ENCODE peak calls at places on chromosomes 16 and 17, in four cellular contexts. Q is mesendoderm, U is IMR-90, P is H1. F is an unnamed sample.

GRCh38 chr17:29617481-29618271 is 5.0 kb downstream of the CORO6 start:
- DNase-seq in Q (peak), U (peak), P (no peak), F (peak)

GRCh38 chr17:49528966-49529365 is 33.9 kb downstream of the NGFR start:
- DNase-seq in Q (no peak), U (no peak), P (no peak), F (peak)

GRCh38 chr17:81394831-81395599 is at the start of gene BAHCC1:
- DNase-seq in Q (peak), U (peak), P (peak), F (peak)

GRCh38 chr17:74153821-74154430 is 49.6 kb upstream of the RPL38 start:
- DNase-seq in Q (no peak), U (no peak), P (no peak), F (peak)

GRCh38 chr17:79668344-79669250 is 57.7 kb upstream of the RBFOX3 start:
- DNase-seq in Q (peak), U (no peak), P (no peak), F (no peak)

GRCh38 chr16:12195296-12195695 is 218.8 kb downstream of the SNX29 start:
- DNase-seq in Q (no peak), U (no peak), P (no peak), F (no peak)

GRCh38 chr17:50637829-50638571 is 3.3 kb downstream of the ABCC3 start:
- DNase-seq in Q (no peak), U (no peak), P (no peak), F (no peak)

GRCh38 chr17:8153957-8154607 is 1.9 kb upstream of the PER1 start:
- DNase-seq in Q (peak), U (peak), P (peak), F (peak)

GRCh38 chr16:49012961-49013726 is 268.5 kb downstream of the CBLN1 start:
- DNase-seq in Q (no peak), U (no peak), P (no peak), F (no peak)

GRCh38 chr16:64449511-64449910 is 672.4 kb downstream of the CDH11 start:
- DNase-seq in Q (no peak), U (no peak), P (no peak), F (no peak)

GRCh38 chr16:13154799-13155198 is 253.4 kb downstream of the SHISA9 start:
- DNase-seq in Q (no peak), U (no peak), P (no peak), F (no peak)

GRCh38 chr17:49239963-49240362 is 9.4 kb upstream of the PHOSPHO1 start:
- DNase-seq in Q (peak), U (no peak), P (no peak), F (no peak)

GRCh38 chr17:50100480-50100883 is 5.3 kb downstream of the PDK2 start:
- DNase-seq in Q (no peak), U (no peak), P (no peak), F (no peak)

GRCh38 chr17:17723354-17724261 is 42.4 kb downstream of the RAI1 start:
- DNase-seq in Q (peak), U (peak), P (no peak), F (peak)

GRCh38 chr16:23121024-23121423 is 28.2 kb downstream of the USP31 start:
- DNase-seq in Q (no peak), U (no peak), P (no peak), F (no peak)

GRCh38 chr17:4584835-4585187 is 482 bp downstream of the SMTNL2 start:
- DNase-seq in Q (no peak), U (no peak), P (no peak), F (no peak)

GRCh38 chr17:69367298-69367697 is 40.4 kb upstream of the ABCA5 start:
- DNase-seq in Q (peak), U (no peak), P (no peak), F (no peak)

GRCh38 chr17:28518578-28518977 is 12.4 kb downstream of the FOXN1 start:
- DNase-seq in Q (no peak), U (no peak), P (no peak), F (no peak)

GRCh38 chr17:59607817-59608403 is 11.8 kb upstream of the CLTC start:
- DNase-seq in Q (peak), U (no peak), P (no peak), F (peak)

GRCh38 chr16:46832757-46833464 is 1.9 kb upstream of the C16orf87 start:
- DNase-seq in Q (no peak), U (no peak), P (no peak), F (no peak)

GRCh38 chr17:5635949-5636348 is 51.6 kb upstream of the NLRP1 start:
- DNase-seq in Q (no peak), U (no peak), P (no peak), F (no peak)
- H4K5ac ChIP-seq in Q (no peak), U (no peak), P (no peak), F (no peak)

DNA sequence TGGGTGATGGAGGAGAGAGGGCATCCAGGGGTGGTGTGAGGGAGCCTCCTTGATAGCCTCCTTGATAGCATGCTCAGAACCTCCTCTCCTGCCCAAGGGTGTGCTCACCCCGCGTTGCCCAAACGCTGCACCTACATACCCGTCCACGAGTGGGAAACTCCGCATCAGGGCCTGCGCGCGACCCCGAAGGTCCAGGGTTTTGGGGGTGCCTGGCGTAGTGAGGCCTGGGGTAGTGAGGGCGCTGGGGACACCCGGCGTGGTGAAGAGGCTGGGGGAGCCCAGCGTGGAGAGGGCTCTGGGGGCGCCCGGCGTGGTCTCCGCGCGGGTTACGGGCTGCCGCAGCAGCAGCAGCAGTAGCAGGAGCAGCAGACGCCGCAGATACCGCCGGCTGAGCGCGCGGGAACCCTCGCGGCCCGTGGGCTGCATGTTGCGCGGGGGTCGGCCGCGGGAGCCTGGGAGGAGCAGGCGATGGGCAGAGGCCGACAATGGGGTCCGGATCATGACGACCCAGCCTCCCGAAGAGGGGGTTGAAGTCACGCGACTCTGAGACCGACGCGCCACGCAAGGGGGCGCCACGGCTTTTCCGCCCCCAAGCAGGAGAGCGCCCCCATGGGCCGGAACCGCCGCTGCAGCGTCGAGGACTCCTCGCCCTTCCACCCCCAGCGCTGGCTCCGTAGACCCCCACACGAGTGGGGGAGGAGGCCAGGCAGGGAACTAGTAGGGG is at the start of gene DPEP3:
- DNase-seq in Q (peak), U (no peak), P (no peak), F (peak)
- H2BK120ac ChIP-seq in Q (no peak), U (no peak), P (no peak), F (no peak)

GRCh38 chr16:75621170-75621477 is 2.0 kb downstream of the ADAT1 start:
- DNase-seq in Q (peak), U (peak), P (no peak), F (no peak)
- H4K5ac ChIP-seq in Q (no peak), U (no peak), P (no peak), F (no peak)

GRCh38 chr17:41925991-41926590 is 4.3 kb upstream of the ODAD4 start:
- DNase-seq in Q (no peak), U (no peak), P (no peak), F (no peak)

GRCh38 chr17:41928693-41929251 is 1.6 kb upstream of the ODAD4 start:
- DNase-seq in Q (no peak), U (no peak), P (no peak), F (no peak)

GRCh38 chr17:41935641-41936040 is 5.2 kb downstream of the ODAD4 start:
- DNase-seq in Q (no peak), U (no peak), P (no peak), F (no peak)

GRCh38 chr17:41932821-41933389 is 2.5 kb downstream of the ODAD4 start:
- DNase-seq in Q (no peak), U (no peak), P (no peak), F (no peak)

DNA sequence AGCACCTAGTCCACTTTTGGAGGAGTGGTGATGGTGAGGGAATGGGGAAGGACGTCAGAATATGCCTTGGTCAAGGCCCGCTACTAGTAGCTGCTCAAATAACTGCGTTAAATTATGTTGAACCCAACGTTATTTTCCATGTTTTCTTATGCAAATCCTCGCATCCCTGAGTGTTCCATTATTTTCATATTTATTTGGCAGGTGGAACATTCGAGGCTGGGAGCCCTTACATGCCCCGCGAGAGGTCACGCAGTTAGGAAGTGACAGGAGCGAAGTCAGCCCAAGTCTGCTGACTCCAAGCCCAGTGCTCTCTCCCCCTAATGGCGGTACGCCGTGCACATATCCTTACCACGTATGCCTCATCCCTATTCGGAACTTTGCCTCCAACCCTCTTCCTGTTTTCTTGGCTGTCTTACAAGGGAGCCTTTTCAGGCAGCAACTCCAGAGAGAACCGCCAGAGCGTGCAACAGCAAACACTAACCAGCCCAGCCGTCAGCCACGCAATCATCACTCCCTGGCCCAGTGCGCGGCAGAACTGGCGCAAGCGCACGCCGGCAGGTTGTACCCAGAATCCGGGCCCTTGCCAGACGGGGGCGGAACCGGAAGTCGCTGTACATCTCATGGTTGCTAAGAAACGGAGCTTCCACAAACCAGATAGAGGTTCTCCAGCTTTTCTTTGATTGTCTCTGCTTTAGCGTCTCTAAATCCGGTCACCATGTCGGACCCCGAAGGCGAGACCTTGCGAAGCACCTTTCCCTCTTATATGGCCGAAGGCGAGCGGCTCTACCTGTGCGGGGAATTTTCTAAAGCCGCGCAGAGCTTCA is at the start of gene ODAD4:
- DNase-seq in Q (peak), U (peak), P (peak), F (peak)
- H2BK120ac ChIP-seq in Q (no peak), U (peak), P (no peak), F (no peak)

DNA sequence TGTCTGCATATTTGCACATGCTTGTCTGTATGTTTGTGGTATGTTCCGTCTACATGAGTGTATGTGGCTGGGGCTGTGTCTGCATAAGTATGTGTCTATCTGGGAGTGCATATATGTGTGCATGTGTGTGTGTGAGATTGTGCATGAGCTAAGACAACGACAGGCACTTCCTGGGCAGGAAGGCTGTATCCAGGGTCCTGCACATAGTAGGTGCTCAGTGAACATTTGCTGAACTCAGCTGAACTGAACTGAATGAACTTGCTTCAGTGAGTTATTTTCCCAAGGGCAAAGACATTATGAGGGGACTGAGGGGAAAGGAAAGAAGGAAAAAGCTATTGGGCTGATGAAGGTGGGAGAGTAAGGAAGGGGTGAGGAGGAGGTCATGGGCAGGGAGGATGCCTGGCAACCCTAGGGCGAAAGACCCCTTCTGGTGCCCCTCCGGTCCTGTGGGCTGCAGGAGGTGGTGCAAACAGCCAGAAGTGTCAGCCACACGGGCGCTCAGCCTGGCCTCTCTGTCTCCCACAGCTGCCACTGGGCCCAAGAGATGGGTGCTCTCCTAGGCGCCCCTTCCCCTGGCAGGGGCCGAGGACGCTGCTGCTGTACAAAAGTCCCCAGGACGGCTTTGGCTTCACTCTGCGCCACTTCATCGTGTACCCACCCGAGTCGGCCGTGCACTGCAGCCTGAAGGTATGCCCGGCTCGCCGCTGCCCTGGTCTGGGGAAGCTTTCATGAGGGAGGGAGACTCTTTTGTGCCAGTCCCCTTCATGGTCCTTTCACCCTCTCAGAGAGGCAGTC is 29.5 kb downstream of the ARHGAP23 start:
- DNase-seq in Q (no peak), U (no peak), P (no peak), F (no peak)
- H4K5ac ChIP-seq in Q (no peak), U (no peak), P (peak), F (peak)

GRCh38 chr16:53131050-53131362 is 76.2 kb downstream of the CHD9 start:
- DNase-seq in Q (no peak), U (no peak), P (no peak), F (no peak)
- H2BK120ac ChIP-seq in Q (peak), U (no peak), P (no peak), F (no peak)

GRCh38 chr17:47257651-47258339 is 4.2 kb downstream of the ITGB3 start:
- DNase-seq in Q (no peak), U (peak), P (no peak), F (no peak)
- H4K5ac ChIP-seq in Q (no peak), U (peak), P (no peak), F (no peak)

DNA sequence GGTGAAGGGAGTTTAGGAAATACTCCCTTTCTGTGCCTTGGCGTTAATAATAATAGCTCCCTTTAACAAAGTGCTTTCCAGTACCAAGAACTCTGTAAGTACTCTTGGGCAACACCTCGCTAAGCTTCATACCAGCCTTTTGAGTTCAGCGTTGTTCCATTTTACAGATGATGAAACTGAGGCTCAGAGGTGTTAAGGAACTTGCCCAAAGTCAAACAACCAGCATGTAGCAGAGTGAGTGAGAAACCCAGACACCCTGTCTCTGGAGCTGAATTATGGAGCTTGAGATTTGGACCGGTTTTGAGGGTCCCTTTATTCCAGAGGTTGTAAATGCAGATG is 607 bp downstream of the KATNIP start:
- DNase-seq in Q (peak), U (no peak), P (no peak), F (no peak)
- H2BK120ac ChIP-seq in Q (no peak), U (no peak), P (no peak), F (no peak)